ENCODE peak calls at places on chromosome 7, in nine cellular contexts. One of them, this sample, is unnamed.

GRCh38 chr7:92968502-92968901 is 132.1 kb upstream of the CDK6 start:
- DNase-seq in transverse colon: no peak
- DNase-seq in GM23248: no peak
- DNase-seq in EH: no peak
- DNase-seq in AG10803: no peak
- DNase-seq in renal cortical epithelial cell: no peak
- DNase-seq in IMR-90: peak
- DNase-seq in activated naive CD4-positive, alpha-beta T cell: no peak
- DNase-seq in posterior vena cava: no peak
- DNase-seq in this sample: no peak

GRCh38 chr7:22814261-22815208 is 8.1 kb downstream of the TOMM7 start:
- DNase-seq in transverse colon: no peak
- DNase-seq in GM23248: peak
- DNase-seq in EH: peak
- DNase-seq in AG10803: peak
- DNase-seq in renal cortical epithelial cell: peak
- DNase-seq in IMR-90: peak
- DNase-seq in activated naive CD4-positive, alpha-beta T cell: no peak
- DNase-seq in posterior vena cava: no peak
- DNase-seq in this sample: no peak

GRCh38 chr7:98266840-98267239 is 14.6 kb upstream of the BRI3 start:
- DNase-seq in transverse colon: no peak
- DNase-seq in GM23248: peak
- DNase-seq in EH: peak
- DNase-seq in AG10803: peak
- DNase-seq in renal cortical epithelial cell: no peak
- DNase-seq in IMR-90: no peak
- DNase-seq in activated naive CD4-positive, alpha-beta T cell: no peak
- DNase-seq in posterior vena cava: no peak
- DNase-seq in this sample: no peak

GRCh38 chr7:3501671-3502070 is 200.6 kb downstream of the SDK1 start:
- DNase-seq in transverse colon: no peak
- DNase-seq in GM23248: no peak
- DNase-seq in EH: no peak
- DNase-seq in AG10803: no peak
- DNase-seq in renal cortical epithelial cell: no peak
- DNase-seq in IMR-90: no peak
- DNase-seq in activated naive CD4-positive, alpha-beta T cell: no peak
- DNase-seq in posterior vena cava: no peak
- DNase-seq in this sample: no peak

GRCh38 chr7:43668035-43668434 is 61.3 kb downstream of the COA1 start:
- DNase-seq in transverse colon: no peak
- DNase-seq in GM23248: no peak
- DNase-seq in EH: no peak
- DNase-seq in AG10803: no peak
- DNase-seq in renal cortical epithelial cell: no peak
- DNase-seq in IMR-90: no peak
- DNase-seq in activated naive CD4-positive, alpha-beta T cell: no peak
- DNase-seq in posterior vena cava: no peak
- DNase-seq in this sample: no peak

GRCh38 chr7:157335256-157335655 is 1.5 kb upstream of the DNAJB6 start:
- DNase-seq in transverse colon: no peak
- DNase-seq in GM23248: peak
- DNase-seq in EH: no peak
- DNase-seq in AG10803: no peak
- DNase-seq in renal cortical epithelial cell: peak
- DNase-seq in IMR-90: no peak
- DNase-seq in activated naive CD4-positive, alpha-beta T cell: no peak
- DNase-seq in posterior vena cava: no peak
- DNase-seq in this sample: no peak

GRCh38 chr7:42493436-42494198 is 256.6 kb upstream of the GLI3 start:
- DNase-seq in transverse colon: peak
- DNase-seq in GM23248: peak
- DNase-seq in EH: peak
- DNase-seq in AG10803: peak
- DNase-seq in renal cortical epithelial cell: peak
- DNase-seq in IMR-90: peak
- DNase-seq in activated naive CD4-positive, alpha-beta T cell: no peak
- DNase-seq in posterior vena cava: peak
- DNase-seq in this sample: peak

GRCh38 chr7:15041226-15041625 is 138.7 kb upstream of the DGKB start:
- DNase-seq in transverse colon: no peak
- DNase-seq in GM23248: no peak
- DNase-seq in EH: no peak
- DNase-seq in AG10803: no peak
- DNase-seq in renal cortical epithelial cell: no peak
- DNase-seq in IMR-90: peak
- DNase-seq in activated naive CD4-positive, alpha-beta T cell: no peak
- DNase-seq in posterior vena cava: no peak
- DNase-seq in this sample: no peak

GRCh38 chr7:194996-195829 is 2.8 kb downstream of the FAM20C start:
- DNase-seq in transverse colon: no peak
- DNase-seq in GM23248: peak
- DNase-seq in EH: peak
- DNase-seq in AG10803: peak
- DNase-seq in renal cortical epithelial cell: no peak
- DNase-seq in IMR-90: peak
- DNase-seq in activated naive CD4-positive, alpha-beta T cell: no peak
- DNase-seq in posterior vena cava: no peak
- DNase-seq in this sample: no peak